ENCODE peak calls at places on chromosomes 5 and 9, in six cellular contexts. X, B, W, Y, V and Z are unnamed samples.

GRCh38 chr5:59126665-59127354 is 543.9 kb downstream of the RAB3C start:
- DNase-seq in X (no peak), B (peak; percentile 59), W (peak; percentile 14), Y (no peak), V (peak; percentile 63), Z (no peak)

GRCh38 chr5:139641116-139642080 is 6.8 kb upstream of the CXXC5 start:
- DNase-seq in X (no peak), B (no peak), W (no peak), Y (no peak), V (no peak), Z (no peak)

GRCh38 chr9:38228331-38229122 is 159.5 kb upstream of the SHB start:
- DNase-seq in X (no peak), B (no peak), W (no peak), Y (no peak), V (no peak), Z (peak; percentile 60)

GRCh38 chr9:35112257-35113020 is 3.2 kb downstream of the ATOSB start:
- DNase-seq in X (no peak), B (peak; percentile 67), W (no peak), Y (no peak), V (no peak), Z (no peak)

GRCh38 chr9:23611874-23612273 is 214.2 kb downstream of the ELAVL2 start:
- DNase-seq in X (no peak), B (no peak), W (no peak), Y (no peak), V (no peak), Z (no peak)

GRCh38 chr5:34522599-34523381 is 133.3 kb upstream of the RAI14 start:
- DNase-seq in X (peak; percentile 58), B (peak; percentile 93), W (peak; percentile 81), Y (peak; percentile 93), V (peak; percentile 96), Z (peak; percentile 81)

GRCh38 chr5:42423285-42424152 is at the start of gene GHR:
- DNase-seq in X (peak; percentile 72), B (peak; percentile 94), W (peak; percentile 82), Y (peak; percentile 70), V (peak; percentile 95), Z (peak; percentile 74)

GRCh38 chr9:92501671-92502393 is 19.5 kb upstream of the ASPN start:
- DNase-seq in X (no peak), B (peak; percentile 58), W (no peak), Y (peak; percentile 29), V (peak; percentile 58), Z (peak; percentile 73)

GRCh38 chr9:5375091-5375490 is 35.4 kb upstream of the RLN1 start:
- DNase-seq in X (no peak), B (peak; percentile 41), W (no peak), Y (no peak), V (no peak), Z (no peak)

GRCh38 chr9:118281787-118282186 is 577.6 kb downstream of the TLR4 start:
- DNase-seq in X (no peak), B (no peak), W (no peak), Y (no peak), V (no peak), Z (no peak)

GRCh38 chr5:155079698-155080097 is 66.1 kb downstream of the KIF4B start:
- DNase-seq in X (no peak), B (no peak), W (no peak), Y (no peak), V (no peak), Z (no peak)

GRCh38 chr5:164663223-164663989 is 1158.0 kb downstream of the MAT2B start:
- DNase-seq in X (no peak), B (no peak), W (no peak), Y (no peak), V (no peak), Z (no peak)

GRCh38 chr9:5560439-5560838 is 50.1 kb downstream of the PDCD1LG2 start:
- DNase-seq in X (no peak), B (no peak), W (no peak), Y (no peak), V (no peak), Z (no peak)

GRCh38 chr9:127822108-127822507 is 19.4 kb downstream of the FPGS start:
- DNase-seq in X (no peak), B (no peak), W (peak; percentile 53), Y (no peak), V (no peak), Z (no peak)

GRCh38 chr5:177473461-177473991 is at the start of gene DBN1:
- DNase-seq in X (peak; percentile 26), B (peak; percentile 52), W (no peak), Y (no peak), V (peak; percentile 76), Z (peak; percentile 77)

GRCh38 chr5:67094476-67095300 is 101.9 kb downstream of the CD180 start:
- DNase-seq in X (no peak), B (peak; percentile 71), W (no peak), Y (no peak), V (peak; percentile 85), Z (no peak)

GRCh38 chr5:107982703-107983425 is 312.1 kb upstream of the EFNA5 start:
- DNase-seq in X (no peak), B (no peak), W (no peak), Y (no peak), V (no peak), Z (no peak)

GRCh38 chr5:142590451-142591240 is 95.2 kb downstream of the FGF1 start:
- DNase-seq in X (no peak), B (no peak), W (no peak), Y (no peak), V (peak; percentile 31), Z (no peak)

GRCh38 chr9:33101104-33101951 is 24.9 kb upstream of the SMU1 start:
- DNase-seq in X (no peak), B (peak; percentile 50), W (no peak), Y (no peak), V (no peak), Z (no peak)

GRCh38 chr5:97936246-97936645 is 753.2 kb upstream of the RIOK2 start:
- DNase-seq in X (no peak), B (no peak), W (peak; percentile 49), Y (no peak), V (no peak), Z (no peak)

GRCh38 chr5:88861213-88861612 is 21.8 kb downstream of the MEF2C start:
- DNase-seq in X (no peak), B (no peak), W (no peak), Y (no peak), V (no peak), Z (no peak)

GRCh38 chr9:19999491-20000057 is 210.7 kb upstream of the SLC24A2 start:
- DNase-seq in X (no peak), B (peak; percentile 77), W (no peak), Y (no peak), V (no peak), Z (peak; percentile 91)

GRCh38 chr5:1507457-1507856 is 16.3 kb downstream of the LPCAT1 start:
- DNase-seq in X (no peak), B (no peak), W (no peak), Y (no peak), V (no peak), Z (no peak)

GRCh38 chr9:93346240-93347112 is 105.0 kb upstream of the FAM120A start:
- DNase-seq in X (no peak), B (no peak), W (no peak), Y (no peak), V (peak; percentile 62), Z (no peak)

GRCh38 chr9:14080940-14081621 is 232.9 kb downstream of the NFIB start:
- DNase-seq in X (no peak), B (no peak), W (no peak), Y (no peak), V (no peak), Z (no peak)

GRCh38 chr5:149141957-149142851 is 911 bp downstream of the ABLIM3 start:
- DNase-seq in X (no peak), B (peak; percentile 48), W (peak; percentile 56), Y (no peak), V (no peak), Z (no peak)

GRCh38 chr5:175305251-175305650 is 138.7 kb downstream of the DRD1 start:
- DNase-seq in X (no peak), B (no peak), W (no peak), Y (no peak), V (no peak), Z (no peak)

GRCh38 chr5:139696167-139696893 is 48.2 kb downstream of the CXXC5 start:
- DNase-seq in X (no peak), B (no peak), W (no peak), Y (no peak), V (no peak), Z (no peak)

GRCh38 chr9:126558051-126558665 is 55.6 kb upstream of the LMX1B start:
- DNase-seq in X (peak; percentile 36), B (peak; percentile 50), W (peak; percentile 41), Y (peak; percentile 74), V (peak; percentile 68), Z (peak; percentile 70)

GRCh38 chr5:143061161-143061945 is 291.2 kb downstream of the ARHGAP26 start:
- DNase-seq in X (no peak), B (peak; percentile 70), W (no peak), Y (no peak), V (no peak), Z (peak; percentile 46)

GRCh38 chr5:137752873-137753226 is 1.3 kb downstream of the HNRNPA0 start:
- DNase-seq in X (no peak), B (no peak), W (no peak), Y (no peak), V (peak; percentile 62), Z (peak; percentile 32)

GRCh38 chr5:56638061-56638621 is 177.2 kb upstream of the MAP3K1 start:
- DNase-seq in X (no peak), B (no peak), W (no peak), Y (no peak), V (peak; percentile 59), Z (peak; percentile 44)

GRCh38 chr9:127873886-127874285 is 3.6 kb downstream of the AK1 start:
- DNase-seq in X (peak; percentile 87), B (peak; percentile 56), W (peak; percentile 81), Y (no peak), V (no peak), Z (no peak)

GRCh38 chr5:137265457-137265856 is 233.7 kb downstream of the SPOCK1 start:
- DNase-seq in X (no peak), B (no peak), W (no peak), Y (no peak), V (no peak), Z (no peak)